ENCODE peak calls at places on chromosomes 2 and 18, in eight cellular contexts. One of them, this sample, is unnamed.

GRCh38 chr2:190469770-190470169 is 61.6 kb downstream of the MFSD6 start:
- DNase-seq in fibroblast of mammary gland: peak
- DNase-seq in foreskin fibroblast: peak
- DNase-seq in astrocyte of the spinal cord: peak
- DNase-seq in Calu3: peak
- DNase-seq in BJ: peak
- DNase-seq in GM13976: no peak
- DNase-seq in WTC11: no peak
- DNase-seq in this sample: peak

GRCh38 chr2:158967114-158967730 is 1.2 kb upstream of the TANC1 start:
- DNase-seq in WTC11: no peak
- DNase-seq in BJ: no peak
- DNase-seq in GM13976: no peak
- DNase-seq in foreskin fibroblast: no peak
- DNase-seq in astrocyte of the spinal cord: peak
- DNase-seq in Calu3: no peak
- DNase-seq in fibroblast of mammary gland: no peak
- DNase-seq in this sample: no peak

GRCh38 chr2:28269019-28269784 is 123.5 kb upstream of the FOSL2 start:
- DNase-seq in foreskin fibroblast: no peak
- DNase-seq in WTC11: no peak
- DNase-seq in GM13976: no peak
- DNase-seq in Calu3: peak
- DNase-seq in astrocyte of the spinal cord: peak
- DNase-seq in fibroblast of mammary gland: peak
- DNase-seq in BJ: no peak
- DNase-seq in this sample: peak

GRCh38 chr18:10953672-10954071 is 195.7 kb downstream of the PIEZO2 start:
- DNase-seq in fibroblast of mammary gland: no peak
- DNase-seq in foreskin fibroblast: no peak
- DNase-seq in WTC11: no peak
- DNase-seq in BJ: no peak
- DNase-seq in Calu3: no peak
- DNase-seq in astrocyte of the spinal cord: no peak
- DNase-seq in GM13976: no peak
- DNase-seq in this sample: no peak

GRCh38 chr18:70135604-70136003 is 69.9 kb downstream of the RTTN start:
- DNase-seq in Calu3: no peak
- DNase-seq in WTC11: no peak
- DNase-seq in GM13976: no peak
- DNase-seq in astrocyte of the spinal cord: no peak
- DNase-seq in foreskin fibroblast: no peak
- DNase-seq in BJ: no peak
- DNase-seq in fibroblast of mammary gland: no peak
- DNase-seq in this sample: no peak

GRCh38 chr18:11759456-11759855 is 70.4 kb downstream of the GNAL start:
- DNase-seq in WTC11: no peak
- DNase-seq in foreskin fibroblast: no peak
- DNase-seq in GM13976: no peak
- DNase-seq in BJ: no peak
- DNase-seq in astrocyte of the spinal cord: no peak
- DNase-seq in fibroblast of mammary gland: no peak
- DNase-seq in Calu3: no peak
- DNase-seq in this sample: no peak

GRCh38 chr2:120564213-120565094 is 171.2 kb upstream of the GLI2 start:
- DNase-seq in WTC11: peak
- DNase-seq in astrocyte of the spinal cord: no peak
- DNase-seq in fibroblast of mammary gland: no peak
- DNase-seq in BJ: no peak
- DNase-seq in GM13976: no peak
- DNase-seq in Calu3: peak
- DNase-seq in foreskin fibroblast: no peak
- DNase-seq in this sample: no peak

GRCh38 chr2:24491626-24492282 is 700 bp downstream of the NCOA1 start:
- DNase-seq in WTC11: peak
- DNase-seq in foreskin fibroblast: no peak
- DNase-seq in fibroblast of mammary gland: no peak
- DNase-seq in GM13976: peak
- DNase-seq in astrocyte of the spinal cord: peak
- DNase-seq in Calu3: peak
- DNase-seq in BJ: no peak
- DNase-seq in this sample: peak

GRCh38 chr2:131105950-131106801 is 1.0 kb downstream of the PLEKHB2 start:
- DNase-seq in BJ: no peak
- DNase-seq in WTC11: no peak
- DNase-seq in fibroblast of mammary gland: peak
- DNase-seq in foreskin fibroblast: peak
- DNase-seq in astrocyte of the spinal cord: peak
- DNase-seq in GM13976: peak
- DNase-seq in Calu3: peak
- DNase-seq in this sample: peak

GRCh38 chr18:8835556-8835955 is 130.2 kb downstream of the MTCL1 start:
- DNase-seq in foreskin fibroblast: peak
- DNase-seq in astrocyte of the spinal cord: peak
- DNase-seq in WTC11: no peak
- DNase-seq in BJ: peak
- DNase-seq in fibroblast of mammary gland: peak
- DNase-seq in GM13976: no peak
- DNase-seq in Calu3: no peak
- DNase-seq in this sample: peak

GRCh38 chr2:137467246-137467862 is 496.9 kb upstream of the HNMT start:
- DNase-seq in WTC11: peak
- DNase-seq in GM13976: peak
- DNase-seq in astrocyte of the spinal cord: peak
- DNase-seq in fibroblast of mammary gland: peak
- DNase-seq in Calu3: peak
- DNase-seq in BJ: no peak
- DNase-seq in foreskin fibroblast: peak
- DNase-seq in this sample: peak

GRCh38 chr18:79947054-79947755 is 4.2 kb downstream of the SLC66A2 start:
- DNase-seq in GM13976: no peak
- DNase-seq in fibroblast of mammary gland: peak
- DNase-seq in astrocyte of the spinal cord: no peak
- DNase-seq in BJ: no peak
- DNase-seq in Calu3: no peak
- DNase-seq in WTC11: no peak
- DNase-seq in foreskin fibroblast: no peak
- DNase-seq in this sample: peak

GRCh38 chr18:46343940-46344372 is 239.8 kb downstream of the HAUS1 start:
- DNase-seq in Calu3: peak
- DNase-seq in BJ: no peak
- DNase-seq in foreskin fibroblast: no peak
- DNase-seq in GM13976: peak
- DNase-seq in astrocyte of the spinal cord: no peak
- DNase-seq in WTC11: peak
- DNase-seq in fibroblast of mammary gland: no peak
- DNase-seq in this sample: no peak

GRCh38 chr2:56292966-56293365 is 109.2 kb downstream of the CCDC85A start:
- DNase-seq in foreskin fibroblast: no peak
- DNase-seq in GM13976: no peak
- DNase-seq in BJ: no peak
- DNase-seq in fibroblast of mammary gland: no peak
- DNase-seq in WTC11: no peak
- DNase-seq in Calu3: no peak
- DNase-seq in astrocyte of the spinal cord: no peak
- DNase-seq in this sample: no peak

GRCh38 chr2:111049792-111050640 is 70.7 kb upstream of the BCL2L11 start:
- DNase-seq in Calu3: no peak
- DNase-seq in fibroblast of mammary gland: no peak
- DNase-seq in astrocyte of the spinal cord: no peak
- DNase-seq in WTC11: no peak
- DNase-seq in GM13976: peak
- DNase-seq in BJ: no peak
- DNase-seq in foreskin fibroblast: no peak
- DNase-seq in this sample: no peak

GRCh38 chr2:190978389-190979053 is 35.5 kb downstream of the STAT1 start:
- DNase-seq in BJ: peak
- DNase-seq in Calu3: no peak
- DNase-seq in fibroblast of mammary gland: peak
- DNase-seq in foreskin fibroblast: peak
- DNase-seq in WTC11: no peak
- DNase-seq in GM13976: no peak
- DNase-seq in astrocyte of the spinal cord: peak
- DNase-seq in this sample: peak

GRCh38 chr2:148020358-148021058 is at the start of gene ORC4:
- DNase-seq in foreskin fibroblast: peak
- DNase-seq in astrocyte of the spinal cord: peak
- DNase-seq in Calu3: peak
- DNase-seq in fibroblast of mammary gland: peak
- DNase-seq in BJ: peak
- DNase-seq in WTC11: peak
- DNase-seq in GM13976: peak
- DNase-seq in this sample: peak
- TF ChIP-seq CTCF in foreskin fibroblast: peak
- TF ChIP-seq CTCF in astrocyte of the spinal cord: peak
- TF ChIP-seq CTCF in Calu3: no peak
- TF ChIP-seq CTCF in fibroblast of mammary gland: peak
- TF ChIP-seq CTCF in BJ: peak
- TF ChIP-seq CTCF in WTC11: no peak
- TF ChIP-seq CTCF in GM13976: peak
- TF ChIP-seq CTCF in this sample: peak

GRCh38 chr2:108960006-108960405 is 29.0 kb downstream of the EDAR start:
- DNase-seq in fibroblast of mammary gland: no peak
- DNase-seq in foreskin fibroblast: no peak
- DNase-seq in BJ: no peak
- DNase-seq in astrocyte of the spinal cord: no peak
- DNase-seq in Calu3: no peak
- DNase-seq in GM13976: no peak
- DNase-seq in WTC11: no peak
- DNase-seq in this sample: no peak
- TF ChIP-seq CTCF in fibroblast of mammary gland: no peak
- TF ChIP-seq CTCF in foreskin fibroblast: peak
- TF ChIP-seq CTCF in BJ: peak
- TF ChIP-seq CTCF in astrocyte of the spinal cord: no peak
- TF ChIP-seq CTCF in Calu3: no peak
- TF ChIP-seq CTCF in GM13976: no peak
- TF ChIP-seq CTCF in WTC11: no peak
- TF ChIP-seq CTCF in this sample: peak

DNA sequence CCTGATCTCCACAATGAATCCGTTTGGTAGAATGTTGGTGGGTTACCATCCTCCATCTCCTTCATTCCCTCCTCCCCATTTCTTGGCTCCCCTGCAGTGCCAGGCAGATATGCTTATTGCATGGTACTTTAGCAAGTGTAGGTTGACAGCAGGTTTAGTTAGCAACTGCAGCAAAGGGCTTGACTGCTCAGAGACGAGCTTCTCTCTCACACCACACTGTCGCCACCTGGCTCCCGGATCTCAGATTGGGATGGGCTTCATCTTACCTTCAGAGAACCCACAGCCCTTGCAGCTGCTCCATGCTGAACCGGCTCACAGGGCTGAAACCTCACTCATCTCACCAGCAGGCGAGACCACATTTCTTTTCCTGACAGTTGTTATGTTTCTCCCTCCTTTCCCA is 88.8 kb downstream of the VWA3B start:
- DNase-seq in BJ: no peak
- DNase-seq in foreskin fibroblast: no peak
- DNase-seq in fibroblast of mammary gland: no peak
- DNase-seq in astrocyte of the spinal cord: no peak
- DNase-seq in WTC11: peak
- DNase-seq in Calu3: no peak
- DNase-seq in GM13976: peak
- DNase-seq in this sample: no peak
- TF ChIP-seq CTCF in BJ: no peak
- TF ChIP-seq CTCF in foreskin fibroblast: no peak
- TF ChIP-seq CTCF in fibroblast of mammary gland: no peak
- TF ChIP-seq CTCF in astrocyte of the spinal cord: no peak
- TF ChIP-seq CTCF in WTC11: no peak
- TF ChIP-seq CTCF in Calu3: no peak
- TF ChIP-seq CTCF in GM13976: peak
- TF ChIP-seq CTCF in this sample: no peak

GRCh38 chr18:25235648-25236047 is 116.3 kb downstream of the ZNF521 start:
- DNase-seq in fibroblast of mammary gland: no peak
- DNase-seq in foreskin fibroblast: no peak
- DNase-seq in Calu3: no peak
- DNase-seq in astrocyte of the spinal cord: no peak
- DNase-seq in BJ: no peak
- DNase-seq in WTC11: no peak
- DNase-seq in GM13976: no peak
- DNase-seq in this sample: no peak
- TF ChIP-seq CTCF in fibroblast of mammary gland: no peak
- TF ChIP-seq CTCF in foreskin fibroblast: no peak
- TF ChIP-seq CTCF in Calu3: no peak
- TF ChIP-seq CTCF in astrocyte of the spinal cord: no peak
- TF ChIP-seq CTCF in BJ: no peak
- TF ChIP-seq CTCF in WTC11: no peak
- TF ChIP-seq CTCF in GM13976: no peak
- TF ChIP-seq CTCF in this sample: no peak

DNA sequence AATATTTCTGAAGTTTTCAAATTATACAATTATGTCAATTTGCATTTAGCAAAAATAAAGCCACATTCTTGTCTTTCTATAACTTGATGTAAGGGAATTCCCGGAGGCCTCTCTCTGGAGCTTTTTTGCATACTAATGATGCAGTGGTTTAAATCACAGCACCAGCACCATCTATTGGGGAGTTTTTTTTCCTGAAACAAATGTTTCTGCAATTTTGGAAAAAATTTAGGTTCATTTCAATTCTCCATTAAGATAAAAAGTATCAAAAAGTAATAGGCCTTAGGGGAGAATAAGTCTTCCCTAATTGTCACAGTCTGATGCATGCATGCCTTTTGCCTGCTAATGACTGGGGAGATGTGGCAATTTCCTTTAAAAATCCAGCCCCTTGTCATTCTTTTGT is 13.5 kb downstream of the CBLN2 start:
- DNase-seq in BJ: no peak
- DNase-seq in fibroblast of mammary gland: no peak
- DNase-seq in WTC11: no peak
- DNase-seq in astrocyte of the spinal cord: peak
- DNase-seq in foreskin fibroblast: no peak
- DNase-seq in Calu3: no peak
- DNase-seq in GM13976: no peak
- DNase-seq in this sample: no peak
- TF ChIP-seq CTCF in BJ: no peak
- TF ChIP-seq CTCF in fibroblast of mammary gland: no peak
- TF ChIP-seq CTCF in WTC11: no peak
- TF ChIP-seq CTCF in astrocyte of the spinal cord: no peak
- TF ChIP-seq CTCF in foreskin fibroblast: no peak
- TF ChIP-seq CTCF in Calu3: no peak
- TF ChIP-seq CTCF in GM13976: no peak
- TF ChIP-seq CTCF in this sample: no peak

GRCh38 chr18:52286675-52287074 is 53.3 kb upstream of the DCC start:
- DNase-seq in fibroblast of mammary gland: no peak
- DNase-seq in BJ: no peak
- DNase-seq in Calu3: no peak
- DNase-seq in WTC11: no peak
- DNase-seq in GM13976: no peak
- DNase-seq in astrocyte of the spinal cord: no peak
- DNase-seq in foreskin fibroblast: no peak
- DNase-seq in this sample: no peak

GRCh38 chr18:52283927-52284326 is 56.1 kb upstream of the DCC start:
- DNase-seq in Calu3: no peak
- DNase-seq in astrocyte of the spinal cord: no peak
- DNase-seq in fibroblast of mammary gland: no peak
- DNase-seq in BJ: no peak
- DNase-seq in GM13976: no peak
- DNase-seq in WTC11: no peak
- DNase-seq in foreskin fibroblast: no peak
- DNase-seq in this sample: no peak

GRCh38 chr18:52287151-52287550 is 52.8 kb upstream of the DCC start:
- DNase-seq in Calu3: no peak
- DNase-seq in fibroblast of mammary gland: no peak
- DNase-seq in foreskin fibroblast: no peak
- DNase-seq in WTC11: no peak
- DNase-seq in BJ: no peak
- DNase-seq in astrocyte of the spinal cord: peak
- DNase-seq in GM13976: no peak
- DNase-seq in this sample: no peak

GRCh38 chr18:52288403-52289004 is 51.5 kb upstream of the DCC start:
- DNase-seq in GM13976: peak
- DNase-seq in astrocyte of the spinal cord: no peak
- DNase-seq in Calu3: peak
- DNase-seq in fibroblast of mammary gland: no peak
- DNase-seq in foreskin fibroblast: peak
- DNase-seq in WTC11: peak
- DNase-seq in BJ: no peak
- DNase-seq in this sample: no peak
- TF ChIP-seq CTCF in GM13976: peak
- TF ChIP-seq CTCF in astrocyte of the spinal cord: peak
- TF ChIP-seq CTCF in Calu3: peak
- TF ChIP-seq CTCF in fibroblast of mammary gland: peak
- TF ChIP-seq CTCF in foreskin fibroblast: no peak
- TF ChIP-seq CTCF in WTC11: peak
- TF ChIP-seq CTCF in BJ: peak
- TF ChIP-seq CTCF in this sample: no peak

This sample was measured in fibroblast of the aortic adventitia.